ENCODE peak calls at places on chromosomes 16 and 17, in ten cellular contexts. H, S, O, P, M, N, K, V, C and L are unnamed samples.

GRCh38 chr17:20116683-20117309 is 107.6 kb downstream of the SPECC1 start:
- DNase-seq in H (no peak), S (peak), O (no peak), P (peak), M (peak), N (peak), K (no peak), V (no peak), C (no peak), L (peak)

GRCh38 chr16:65012357-65012756 is 109.5 kb downstream of the CDH11 start:
- DNase-seq in H (no peak), S (no peak), O (no peak), P (no peak), M (no peak), N (no peak), K (no peak), V (no peak), C (no peak), L (no peak)

GRCh38 chr17:32519769-32520701 is 33.2 kb downstream of the CDK5R1 start:
- DNase-seq in H (no peak), S (peak), O (no peak), P (peak), M (no peak), N (no peak), K (peak), V (no peak), C (no peak), L (no peak)

GRCh38 chr16:1471569-1472194 is 3.1 kb downstream of the CLCN7 start:
- DNase-seq in H (no peak), S (no peak), O (no peak), P (no peak), M (no peak), N (no peak), K (no peak), V (peak), C (no peak), L (no peak)

GRCh38 chr17:28507567-28508195 is 1.5 kb downstream of the FOXN1 start:
- DNase-seq in H (no peak), S (no peak), O (no peak), P (no peak), M (no peak), N (no peak), K (no peak), V (no peak), C (no peak), L (no peak)

GRCh38 chr16:83176802-83177201 is 550.0 kb downstream of the CDH13 start:
- DNase-seq in H (no peak), S (no peak), O (no peak), P (no peak), M (no peak), N (no peak), K (no peak), V (no peak), C (no peak), L (no peak)

GRCh38 chr17:9893606-9894005 is 11.5 kb downstream of the RCVRN start:
- DNase-seq in H (no peak), S (peak), O (no peak), P (no peak), M (no peak), N (no peak), K (no peak), V (no peak), C (no peak), L (no peak)

GRCh38 chr17:76381633-76382304 is 2.6 kb upstream of the SPHK1 start:
- DNase-seq in H (no peak), S (peak), O (no peak), P (no peak), M (no peak), N (no peak), K (peak), V (no peak), C (no peak), L (no peak)

GRCh38 chr17:68353121-68353521 is 61.8 kb downstream of the ARSG start:
- DNase-seq in H (no peak), S (peak), O (no peak), P (no peak), M (no peak), N (no peak), K (no peak), V (no peak), C (no peak), L (no peak)

GRCh38 chr17:41347872-41348760 is 2.5 kb downstream of the KRT33A start:
- DNase-seq in H (no peak), S (no peak), O (no peak), P (no peak), M (no peak), N (no peak), K (no peak), V (no peak), C (no peak), L (peak)

GRCh38 chr17:64706224-64707076 is 44.3 kb upstream of the SMURF2 start:
- DNase-seq in H (no peak), S (no peak), O (no peak), P (no peak), M (no peak), N (peak), K (no peak), V (no peak), C (no peak), L (no peak)

GRCh38 chr16:48531011-48531962 is 78.7 kb downstream of the N4BP1 start:
- DNase-seq in H (no peak), S (peak), O (no peak), P (no peak), M (no peak), N (no peak), K (peak), V (no peak), C (no peak), L (no peak)

GRCh38 chr17:11598274-11599221 is at the start of gene DNAH9:
- DNase-seq in H (peak), S (peak), O (peak), P (no peak), M (no peak), N (peak), K (peak), V (peak), C (peak), L (peak)

GRCh38 chr16:58670946-58671583 is 13.5 kb downstream of the SLC38A7 start:
- DNase-seq in H (no peak), S (no peak), O (no peak), P (no peak), M (no peak), N (no peak), K (no peak), V (no peak), C (no peak), L (no peak)

GRCh38 chr17:14080847-14081251 is 11.5 kb downstream of the COX10 start:
- DNase-seq in H (no peak), S (no peak), O (no peak), P (no peak), M (no peak), N (no peak), K (no peak), V (no peak), C (no peak), L (no peak)

GRCh38 chr17:57438031-57438731 is 181.9 kb downstream of the MSI2 start:
- DNase-seq in H (no peak), S (no peak), O (no peak), P (no peak), M (no peak), N (no peak), K (no peak), V (no peak), C (no peak), L (no peak)

GRCh38 chr17:5128905-5129535 is 13.2 kb downstream of the USP6 start:
- DNase-seq in H (no peak), S (no peak), O (no peak), P (no peak), M (no peak), N (no peak), K (no peak), V (no peak), C (peak), L (peak)

GRCh38 chr17:76271669-76272540 is 6.8 kb downstream of the UBALD2 start:
- DNase-seq in H (no peak), S (peak), O (no peak), P (peak), M (peak), N (no peak), K (no peak), V (peak), C (no peak), L (no peak)

GRCh38 chr17:55926276-55926995 is 175.6 kb downstream of the PCTP start:
- DNase-seq in H (no peak), S (no peak), O (no peak), P (no peak), M (no peak), N (no peak), K (no peak), V (no peak), C (no peak), L (no peak)

GRCh38 chr17:64460955-64461354 is 12.0 kb downstream of the MILR1 start:
- DNase-seq in H (no peak), S (peak), O (no peak), P (no peak), M (no peak), N (no peak), K (peak), V (no peak), C (no peak), L (no peak)

GRCh38 chr17:46916211-46916610 is 6.7 kb upstream of the GOSR2 start:
- DNase-seq in H (no peak), S (no peak), O (no peak), P (no peak), M (no peak), N (no peak), K (no peak), V (no peak), C (no peak), L (no peak)

DNA sequence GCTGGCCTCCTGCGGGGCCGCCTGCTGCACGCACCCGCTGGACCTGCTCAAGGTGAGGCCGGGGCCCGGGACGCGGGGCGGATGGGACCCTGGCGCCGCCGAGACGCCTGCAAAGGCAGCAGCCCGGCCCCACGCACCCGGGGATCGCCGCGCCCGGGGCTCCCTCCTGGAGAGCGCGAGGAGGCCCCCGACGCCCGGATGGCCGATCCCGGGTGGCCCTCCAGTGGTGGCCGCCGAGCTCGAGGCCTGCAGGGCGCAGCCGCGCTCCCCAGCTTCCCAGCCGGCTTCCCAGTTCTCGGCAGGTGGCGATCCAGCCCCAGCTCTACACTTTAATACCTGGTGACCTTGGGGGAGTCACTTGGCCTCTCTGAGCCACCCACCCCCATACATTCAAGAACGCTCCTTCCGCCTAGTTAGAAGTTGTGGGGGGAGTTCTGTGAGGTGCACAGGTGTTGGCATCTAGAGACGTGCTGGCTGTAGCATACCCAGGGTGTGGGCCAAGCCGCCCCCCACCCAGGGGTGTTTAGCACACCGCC is 452 bp downstream of the SLC25A10 start:
- DNase-seq in H (no peak), S (peak), O (no peak), P (peak), M (no peak), N (peak), K (no peak), V (peak), C (no peak), L (no peak)
- TF ChIP-seq CTCF in H (no peak), S (no peak), O (no peak), P (peak), M (no peak), N (no peak), K (no peak), V (no peak), C (peak), L (no peak)

GRCh38 chr17:77957215-77957868 is 1.2 kb upstream of the TNRC6C start:
- DNase-seq in H (no peak), S (peak), O (no peak), P (peak), M (no peak), N (no peak), K (no peak), V (no peak), C (no peak), L (peak)

GRCh38 chr17:77959216-77959925 is 868 bp downstream of the TNRC6C start:
- DNase-seq in H (no peak), S (peak), O (no peak), P (peak), M (peak), N (peak), K (peak), V (peak), C (no peak), L (no peak)

GRCh38 chr17:77957869-77958715 is at the start of gene TNRC6C:
- DNase-seq in H (peak), S (peak), O (peak), P (peak), M (peak), N (peak), K (peak), V (peak), C (peak), L (peak)

GRCh38 chr17:77959926-77960521 is 1.5 kb downstream of the TNRC6C start:
- DNase-seq in H (no peak), S (peak), O (no peak), P (no peak), M (no peak), N (no peak), K (no peak), V (no peak), C (no peak), L (no peak)

GRCh38 chr17:77958716-77959215 is 263 bp downstream of the TNRC6C start:
- DNase-seq in H (no peak), S (peak), O (no peak), P (no peak), M (no peak), N (no peak), K (no peak), V (no peak), C (no peak), L (no peak)
- TF ChIP-seq CTCF in H (no peak), S (no peak), O (no peak), P (no peak), M (no peak), N (no peak), K (no peak), V (no peak), C (no peak), L (no peak)

GRCh38 chr17:73231841-73232586 is 29.7 kb downstream of the CPSF4L start:
- DNase-seq in H (peak), S (peak), O (peak), P (peak), M (peak), N (peak), K (peak), V (peak), C (peak), L (peak)
- TF ChIP-seq CTCF in H (no peak), S (peak), O (peak), P (peak), M (no peak), N (no peak), K (peak), V (peak), C (peak), L (peak)

GRCh38 chr17:63436523-63437110 is 9.5 kb downstream of the CYB561 start:
- DNase-seq in H (no peak), S (peak), O (no peak), P (no peak), M (no peak), N (no peak), K (no peak), V (peak), C (no peak), L (no peak)
- TF ChIP-seq CTCF in H (no peak), S (peak), O (no peak), P (no peak), M (no peak), N (no peak), K (peak), V (no peak), C (no peak), L (no peak)

DNA sequence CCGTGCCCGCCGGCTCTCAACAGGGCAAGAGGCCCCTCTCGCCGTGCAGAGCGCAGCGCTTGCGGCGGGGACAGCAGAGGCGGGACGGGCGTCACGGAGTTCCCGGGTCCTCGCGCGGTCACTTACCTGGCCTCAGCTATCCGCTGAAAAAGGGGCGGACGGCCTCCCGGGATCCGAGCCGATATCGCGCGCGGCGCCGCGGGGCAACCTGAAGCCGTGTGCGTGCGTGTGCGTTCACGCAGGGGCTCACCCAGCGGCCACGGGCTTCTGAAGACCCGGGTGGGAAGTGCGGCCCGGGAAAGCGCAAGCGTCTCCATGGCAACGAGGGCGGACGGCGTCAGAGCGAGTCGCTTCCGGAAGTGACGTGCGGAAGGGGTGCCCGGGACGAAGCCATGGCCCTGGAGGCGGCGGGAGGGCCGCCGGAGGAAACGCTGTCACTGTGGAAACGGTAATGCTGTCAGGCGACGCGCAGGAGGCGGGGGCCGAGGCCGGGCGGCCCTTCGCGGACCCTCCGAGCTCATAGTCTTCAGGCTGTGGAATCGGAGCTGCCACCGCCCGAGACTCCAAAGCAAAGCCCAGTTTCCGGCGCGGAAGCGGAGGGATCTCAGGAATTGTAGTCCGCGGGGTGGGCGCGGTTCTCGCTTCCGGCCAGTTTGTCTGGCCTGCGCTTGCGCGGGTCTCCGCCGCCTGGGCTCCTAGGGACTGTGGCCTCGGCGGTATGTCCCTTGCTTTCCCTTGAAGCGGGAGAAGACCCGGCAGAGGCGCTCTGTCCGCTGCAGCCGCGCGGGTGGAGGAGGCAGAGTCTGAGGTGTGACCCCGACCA is at the start of gene ENDOV:
- DNase-seq in H (peak), S (peak), O (peak), P (peak), M (peak), N (peak), K (peak), V (peak), C (peak), L (peak)
- TF ChIP-seq CTCF in H (no peak), S (no peak), O (no peak), P (no peak), M (no peak), N (no peak), K (no peak), V (no peak), C (no peak), L (no peak)